ENCODE peak calls at places on chromosomes 6 and 20, in six cellular contexts. H is neural crest cell; S is activated T-helper 1 cell treated with Interleukin-2 at 50 U/mL for 16 hours; Y is activated T-cell treated with anti-CD3 and anti-CD28 coated beads, Interleukin-2, amount 50 U/mL, for 72 hours; F is stimulated activated CD4-positive, alpha-beta T cell treated with anti-CD3 and anti-CD28 coated beads, Interleukin-4, amount 100 ng/mL, for 4 hours; X is ACHN. C is an unnamed sample.
A peak's percentile ranks its signal among the peaks of the same experiment; 100 is the strongest.

GRCh38 chr20:23086931-23087411 is 847 bp upstream of the CD93 start:
- DNase-seq in H (no peak), S (no peak), Y (no peak), F (no peak), X (no peak), C (no peak)

GRCh38 chr6:158780963-158781691 is 38.0 kb downstream of the EZR start:
- DNase-seq in H (no peak), S (no peak), Y (no peak), F (no peak), X (no peak), C (no peak)

GRCh38 chr20:53141651-53142050 is 169.5 kb downstream of the TSHZ2 start:
- DNase-seq in H (no peak), S (no peak), Y (no peak), F (no peak), X (no peak), C (no peak)

GRCh38 chr6:169487579-169488205 is 214.1 kb downstream of the WDR27 start:
- DNase-seq in H (no peak), S (no peak), Y (no peak), F (no peak), X (peak; percentile 4), C (no peak)

GRCh38 chr6:48036316-48036715 is 74.7 kb downstream of the PTCHD4 start:
- DNase-seq in H (no peak), S (no peak), Y (no peak), F (no peak), X (no peak), C (no peak)

GRCh38 chr6:142872376-142872775 is 72.6 kb downstream of the HIVEP2 start:
- DNase-seq in H (no peak), S (no peak), Y (no peak), F (no peak), X (peak; percentile 39), C (no peak)

GRCh38 chr6:111615916-111616612 is 10.4 kb upstream of the TRAF3IP2 start:
- DNase-seq in H (no peak), S (no peak), Y (no peak), F (no peak), X (no peak), C (no peak)

GRCh38 chr20:57791946-57792328 is 82.1 kb upstream of the PMEPA1 start:
- DNase-seq in H (no peak), S (no peak), Y (no peak), F (no peak), X (no peak), C (no peak)

GRCh38 chr6:158213925-158214674 is 46.0 kb downstream of the GTF2H5 start:
- DNase-seq in H (peak; percentile 46), S (peak; percentile 11), Y (peak; percentile 61), F (peak; percentile 46), X (peak; percentile 72), C (peak; percentile 63)

GRCh38 chr6:21840428-21840827 is 246.9 kb downstream of the SOX4 start:
- DNase-seq in H (no peak), S (no peak), Y (no peak), F (no peak), X (no peak), C (no peak)